ENCODE peak calls at places on chromosomes 11 and 22, in seven cellular contexts. E is stimulated activated CD4-positive, alpha-beta T cell treated with anti-CD3 and anti-CD28 coated beads, Interleukin-12 subunit alpha, Interleukin-12 subunit beta, amount 100 ng/mL, for 24 hours; H is fibroblast of gingiva; O is brain microvascular endothelial cell; S is cardiac muscle cell; F is ELR; Q is body of pancreas. V is an unnamed sample.

GRCh38 chr11:12556788-12557384 is 117.3 kb upstream of the TEAD1 start:
- DNase-seq in E (no peak), Q (peak), S (peak), O (peak), H (peak), F (peak), V (no peak)

GRCh38 chr11:20584093-20584774 is 15.2 kb upstream of the SLC6A5 start:
- DNase-seq in S (no peak), H (no peak), F (peak), Q (no peak), E (no peak), O (no peak), V (no peak)

GRCh38 chr11:125166347-125166841 is 1.8 kb downstream of the PKNOX2 start:
- DNase-seq in E (no peak), O (no peak), F (no peak), H (no peak), Q (peak), S (peak), V (peak)

GRCh38 chr22:30314918-30315317 is 11.8 kb downstream of the TBC1D10A start:
- DNase-seq in Q (no peak), H (no peak), E (peak), O (no peak), S (no peak), F (peak), V (no peak)

GRCh38 chr11:19093976-19094375 is 23.0 kb upstream of the ZDHHC13 start:
- DNase-seq in E (no peak), S (no peak), H (no peak), Q (no peak), O (no peak), F (peak), V (no peak)

GRCh38 chr11:120563698-120564572 is 52.4 kb downstream of the GRIK4 start:
- DNase-seq in O (no peak), H (no peak), S (peak), E (no peak), F (no peak), Q (peak), V (no peak)

GRCh38 chr22:38316340-38317236 is 645 bp downstream of the CSNK1E start:
- DNase-seq in H (peak), E (peak), O (no peak), S (peak), F (peak), Q (peak), V (peak)

GRCh38 chr11:15258433-15259350 is 144.0 kb downstream of the INSC start:
- DNase-seq in O (peak), S (peak), Q (peak), H (peak), E (no peak), F (peak), V (no peak)

GRCh38 chr22:49889071-49889470 is 29.2 kb downstream of the ALG12 start:
- DNase-seq in F (no peak), Q (no peak), S (no peak), E (no peak), O (no peak), H (no peak), V (no peak)